ENCODE peak calls at places on chromosomes 5 and 9, in six cellular contexts. K is activated naive CD8-positive, alpha-beta T cell treated with anti-CD3 and anti-CD28 coated beads, Interleukin-2, amount 50 U/mL, for 24 hours; Z is ELR; B is effector CD4-positive, alpha-beta T cell; L is left kidney; C is hepatic stellate cell. U is an unnamed sample.

GRCh38 chr9:70829591-70830265 is 291.7 kb downstream of the TRPM3 start:
- DNase-seq in L (no peak), B (no peak), Z (no peak), K (no peak), C (no peak), U (no peak)

GRCh38 chr5:163105456-163105855 is 331.9 kb upstream of the CCNG1 start:
- DNase-seq in C (no peak), B (no peak), K (no peak), Z (peak; percentile 0), L (no peak), U (no peak)

GRCh38 chr9:137945581-137945980 is 68.0 kb downstream of the CACNA1B start:
- DNase-seq in L (no peak), Z (peak; percentile 21), K (no peak), B (no peak), C (no peak), U (no peak)

GRCh38 chr5:56499877-56500276 is 266.7 kb upstream of the ANKRD55 start:
- DNase-seq in Z (no peak), L (no peak), K (no peak), C (no peak), B (no peak), U (no peak)

GRCh38 chr5:15249152-15249551 is 250.8 kb upstream of the FBXL7 start:
- DNase-seq in Z (peak; percentile 94), B (no peak), L (no peak), C (no peak), K (no peak), U (peak; percentile 21)

GRCh38 chr5:146101646-146102045 is 3.7 kb downstream of the PLAC8L1 start:
- DNase-seq in B (no peak), Z (no peak), L (no peak), K (no peak), C (no peak), U (no peak)

GRCh38 chr5:135225856-135226560 is 173.0 kb downstream of the MACROH2A1 start:
- DNase-seq in K (no peak), Z (no peak), L (peak; percentile 39), C (no peak), B (no peak), U (no peak)

GRCh38 chr9:98806394-98807069 is 938 bp upstream of the GALNT12 start:
- DNase-seq in B (no peak), L (peak; percentile 5), C (peak; percentile 36), K (no peak), Z (peak; percentile 43), U (no peak)

GRCh38 chr9:134557331-134557730 is 84.3 kb upstream of the COL5A1 start:
- DNase-seq in C (no peak), K (no peak), L (no peak), Z (no peak), B (no peak), U (no peak)

GRCh38 chr5:32710335-32710858 is 724 bp upstream of the NPR3 start:
- DNase-seq in Z (peak; percentile 35), K (peak; percentile 13), L (peak; percentile 66), C (peak; percentile 37), B (no peak), U (no peak)

GRCh38 chr9:134377976-134378375 is 51.7 kb downstream of the RXRA start:
- DNase-seq in C (peak; percentile 63), K (no peak), L (no peak), Z (peak; percentile 27), B (no peak), U (no peak)

GRCh38 chr5:37043693-37044092 is 167.1 kb downstream of the NIPBL start:
- DNase-seq in L (no peak), B (no peak), Z (peak; percentile 23), K (no peak), C (no peak), U (no peak)

GRCh38 chr5:80925940-80926339 is 34.2 kb upstream of the RASGRF2 start:
- DNase-seq in C (no peak), K (no peak), B (no peak), Z (no peak), L (no peak), U (no peak)

GRCh38 chr5:72556351-72557146 is 49.3 kb upstream of the ZNF366 start:
- DNase-seq in L (peak; percentile 92), K (peak; percentile 50), Z (peak; percentile 73), B (no peak), C (peak; percentile 50), U (peak; percentile 33)

GRCh38 chr5:165673499-165673898 is 2168.1 kb downstream of the MAT2B start:
- DNase-seq in B (no peak), C (no peak), L (no peak), K (no peak), Z (no peak), U (no peak)

GRCh38 chr9:134691695-134692572 is 50.3 kb downstream of the COL5A1 start:
- DNase-seq in B (no peak), Z (no peak), C (no peak), L (no peak), K (no peak), U (no peak)

GRCh38 chr9:76086521-76086920 is 196.0 kb downstream of the PCSK5 start:
- DNase-seq in L (no peak), B (no peak), Z (no peak), K (no peak), C (no peak), U (no peak)

GRCh38 chr5:141529873-141530272 is 41.0 kb downstream of the PCDHGC5 start:
- DNase-seq in C (no peak), B (no peak), K (no peak), Z (no peak), L (peak; percentile 39), U (no peak)

GRCh38 chr5:103021310-103021709 is 98.6 kb downstream of the GIN1 start:
- DNase-seq in L (no peak), Z (peak; percentile 79), B (no peak), K (no peak), C (no peak), U (no peak)

GRCh38 chr9:132006657-132007370 is 72.9 kb downstream of the MED27 start:
- DNase-seq in K (no peak), L (no peak), Z (no peak), C (no peak), B (no peak), U (peak; percentile 63)

GRCh38 chr5:1338196-1338490 is 6.8 kb downstream of the CLPTM1L start:
- DNase-seq in Z (no peak), L (no peak), B (no peak), K (no peak), C (no peak), U (no peak)

GRCh38 chr5:112070022-112070421 is 313.0 kb upstream of the NREP start:
- DNase-seq in C (no peak), K (no peak), B (no peak), Z (no peak), L (peak; percentile 7), U (no peak)

GRCh38 chr9:97853844-97854695 is 1.0 kb downstream of the FOXE1 start:
- DNase-seq in K (peak; percentile 64), Z (peak; percentile 39), B (peak; percentile 21), C (peak; percentile 68), L (peak; percentile 71), U (no peak)

GRCh38 chr9:98406469-98406868 is 151.0 kb upstream of the TBC1D2 start:
- DNase-seq in B (no peak), C (no peak), K (no peak), Z (no peak), L (no peak), U (no peak)

GRCh38 chr5:167839065-167839464 is 452.4 kb upstream of the WWC1 start:
- DNase-seq in K (no peak), C (no peak), B (no peak), Z (no peak), L (no peak), U (no peak)

GRCh38 chr9:74035786-74036185 is 461.3 kb upstream of the RORB start:
- DNase-seq in K (no peak), B (no peak), Z (no peak), C (no peak), L (no peak), U (no peak)

GRCh38 chr9:22657713-22658112 is 211.1 kb downstream of the DMRTA1 start:
- DNase-seq in Z (no peak), L (no peak), C (no peak), B (no peak), K (no peak), U (no peak)

GRCh38 chr9:29285818-29286217 is 1712.5 kb upstream of the C9orf72 start:
- DNase-seq in K (no peak), B (no peak), L (no peak), C (no peak), Z (peak; percentile 34), U (no peak)

GRCh38 chr9:131585375-131585774 is 40.1 kb downstream of the PRRT1B start:
- DNase-seq in C (no peak), L (no peak), B (peak; percentile 20), K (peak; percentile 36), Z (peak; percentile 46), U (peak; percentile 24)

GRCh38 chr9:113228130-113228665 is 6.9 kb downstream of the SLC31A1 start:
- DNase-seq in L (peak; percentile 41), Z (no peak), B (no peak), K (no peak), C (no peak), U (no peak)

GRCh38 chr9:94779101-94779500 is 52.6 kb downstream of the AOPEP start:
- DNase-seq in K (no peak), B (no peak), C (no peak), Z (peak; percentile 22), L (no peak), U (no peak)

GRCh38 chr9:27393054-27393846 is 96.3 kb upstream of the EQTN start:
- DNase-seq in Z (no peak), L (no peak), C (no peak), B (no peak), K (no peak), U (no peak)

GRCh38 chr9:36849943-36850342 is 184.1 kb downstream of the PAX5 start:
- DNase-seq in K (no peak), C (no peak), B (no peak), L (no peak), Z (no peak), U (no peak)

GRCh38 chr5:69083412-69083811 is 10.4 kb upstream of the SLC30A5 start:
- DNase-seq in L (peak; percentile 39), B (no peak), C (no peak), Z (peak; percentile 54), K (no peak), U (no peak)

GRCh38 chr9:135474915-135475314 is 4.7 kb upstream of the PPP1R26 start:
- DNase-seq in L (peak; percentile 81), K (peak; percentile 26), C (no peak), B (no peak), Z (peak; percentile 41), U (peak; percentile 35)